ENCODE peak calls at places on chromosome 18, in ten cellular contexts. X is left ventricle myocardium inferior, M is hepatocyte, G is upper lobe of right lung, A is uterus, K is stomach, R is adrenal gland, S is IMR-90, I is neural progenitor cell, P is suprapubic skin. C is an unnamed sample.

GRCh38 chr18:26002375-26002774 is 88.0 kb downstream of the SS18 start:
- DNase-seq in S (peak; percentile 31), R (no peak), A (no peak), I (no peak), P (no peak), X (no peak), M (no peak), K (no peak), G (no peak), C (no peak)

GRCh38 chr18:12686100-12686499 is 16.4 kb downstream of the CEP76 start:
- DNase-seq in P (no peak), K (no peak), A (no peak), M (no peak), S (peak; percentile 30), I (no peak), X (no peak), R (no peak), G (no peak), C (no peak)

GRCh38 chr18:69715322-69715721 is 232.4 kb downstream of the CD226 start:
- DNase-seq in R (no peak), K (no peak), I (no peak), P (no peak), M (no peak), X (no peak), A (no peak), S (no peak), G (no peak), C (no peak)

GRCh38 chr18:12886498-12887126 is 2.6 kb upstream of the PTPN2 start:
- DNase-seq in X (no peak), M (no peak), I (peak; percentile 16), K (no peak), A (no peak), G (no peak), R (no peak), S (no peak), P (no peak), C (no peak)

GRCh38 chr18:27985800-27986199 is 191.1 kb downstream of the CDH2 start:
- DNase-seq in S (no peak), X (no peak), M (no peak), I (no peak), A (no peak), P (no peak), R (no peak), K (no peak), G (no peak), C (no peak)

GRCh38 chr18:67515987-67516431 is 511 bp downstream of the DSEL start:
- DNase-seq in M (peak; percentile 95), S (peak; percentile 85), G (peak; percentile 94), X (peak; percentile 82), P (peak; percentile 88), R (peak; percentile 94), I (peak; percentile 92), A (peak; percentile 88), K (peak; percentile 90), C (peak; percentile 22)

GRCh38 chr18:3219621-3220335 is at the start of gene MYOM1:
- DNase-seq in A (no peak), M (no peak), R (no peak), X (no peak), G (no peak), P (no peak), S (no peak), K (no peak), I (no peak), C (no peak)

GRCh38 chr18:22536558-22536957 is 118.8 kb upstream of the CTAGE1 start:
- DNase-seq in P (no peak), R (no peak), K (no peak), G (no peak), X (no peak), A (no peak), I (peak; percentile 44), M (no peak), S (no peak), C (no peak)

GRCh38 chr18:10490401-10491289 is 35.2 kb upstream of the NAPG start:
- DNase-seq in M (peak; percentile 64), A (no peak), G (no peak), R (no peak), S (no peak), X (no peak), K (no peak), P (no peak), I (peak; percentile 76), C (no peak)

GRCh38 chr18:63348508-63349136 is 18.4 kb downstream of the KDSR start:
- DNase-seq in K (no peak), A (no peak), R (no peak), X (no peak), G (no peak), I (no peak), P (no peak), S (no peak), M (no peak), C (no peak)

GRCh38 chr18:76573325-76574025 is 78.4 kb upstream of the ZNF516 start:
- DNase-seq in X (no peak), R (no peak), P (no peak), K (no peak), S (peak; percentile 80), G (no peak), A (no peak), I (no peak), M (no peak), C (peak; percentile 34)

GRCh38 chr18:49935215-49935614 is 121.9 kb upstream of the ACAA2 start:
- DNase-seq in P (no peak), S (no peak), X (no peak), K (no peak), A (no peak), R (no peak), I (no peak), M (no peak), G (no peak), C (no peak)

GRCh38 chr18:48260237-48260636 is 148.9 kb downstream of the ZBTB7C start:
- DNase-seq in S (no peak), A (no peak), M (no peak), X (no peak), P (no peak), G (no peak), K (no peak), R (no peak), I (no peak), C (no peak)

GRCh38 chr18:6374340-6374739 is 40.4 kb downstream of the L3MBTL4 start:
- DNase-seq in M (no peak), K (no peak), I (no peak), X (no peak), R (no peak), S (no peak), P (no peak), G (no peak), A (no peak), C (no peak)

GRCh38 chr18:49856531-49856930 is 43.2 kb upstream of the ACAA2 start:
- DNase-seq in P (no peak), I (no peak), S (no peak), M (no peak), X (no peak), A (no peak), R (no peak), K (no peak), G (no peak), C (no peak)

GRCh38 chr18:48949051-48949605 is 1.6 kb downstream of the SMAD7 start:
- DNase-seq in X (no peak), G (peak; percentile 85), K (peak; percentile 69), P (no peak), M (peak; percentile 52), I (peak; percentile 47), A (no peak), R (no peak), S (no peak), C (no peak)

GRCh38 chr18:37553633-37554398 is 11.8 kb downstream of the CELF4 start:
- DNase-seq in K (no peak), A (no peak), S (no peak), X (no peak), R (no peak), M (peak; percentile 39), G (peak; percentile 57), P (no peak), I (peak; percentile 64), C (no peak)
- TF ChIP-seq CTCF in K (no peak), A (no peak), S (no peak), X (peak; percentile 40), R (no peak), M (peak; percentile 50), G (no peak), P (no peak), I (peak; percentile 70), C (peak; percentile 17)

DNA sequence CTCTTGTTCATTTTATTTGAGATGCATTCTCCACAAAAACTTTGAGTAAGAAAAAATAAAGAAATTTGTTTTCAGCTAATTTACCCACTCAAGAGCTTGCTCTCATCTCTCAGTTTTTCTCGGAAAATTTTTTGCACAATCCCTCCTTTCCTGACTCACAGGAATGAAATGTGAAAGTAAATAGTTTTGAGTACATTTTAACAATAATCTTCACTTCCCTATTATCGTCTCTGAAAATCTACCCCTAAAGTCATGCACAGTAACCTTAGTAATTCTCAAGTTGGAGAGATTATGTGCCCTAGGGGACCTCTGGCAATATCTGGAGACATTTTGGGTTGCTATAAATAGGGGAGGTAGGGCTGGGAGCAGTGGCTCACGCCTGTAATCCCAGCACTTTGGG is 2.6 kb downstream of the CYB5A start:
- DNase-seq in X (no peak), S (peak; percentile 35), K (no peak), P (no peak), G (no peak), R (no peak), M (no peak), A (no peak), I (no peak), C (no peak)
- H3K4me3 ChIP-seq in X (peak overlapping the region; percentile 29), S (no peak overlapping the region), K (no peak overlapping the region), P (no peak overlapping the region), G (peak overlapping the region; percentile 89), R (no peak overlapping the region), M (no peak overlapping the region), A (no peak overlapping the region), I (no peak overlapping the region), C (no peak overlapping the region)

DNA sequence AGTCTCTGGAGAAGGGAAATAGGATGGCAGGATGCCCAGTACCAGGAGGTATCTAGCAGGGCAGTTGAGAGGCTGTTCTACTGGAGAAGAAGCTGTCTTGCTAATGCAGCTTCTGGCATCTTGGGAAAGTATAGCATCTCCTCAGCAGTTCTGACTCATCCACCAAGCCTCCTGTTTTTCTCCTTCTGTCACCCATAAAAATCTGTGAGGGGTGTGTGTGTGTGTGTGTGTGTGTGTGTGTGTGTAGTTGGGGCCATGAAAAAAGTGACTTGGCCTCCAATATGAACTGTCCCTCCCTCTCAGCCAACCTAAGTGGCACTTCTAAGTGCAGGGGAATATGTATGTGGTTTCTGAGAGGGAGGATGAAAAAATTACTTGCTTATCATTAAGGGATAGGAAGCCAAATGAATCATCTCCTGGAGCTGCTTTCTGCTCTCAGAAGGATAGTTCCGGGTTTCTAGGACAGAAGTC is 83.9 kb downstream of the CBLN2 start:
- DNase-seq in G (no peak), I (no peak), P (no peak), M (no peak), R (no peak), A (no peak), X (no peak), K (no peak), S (peak; percentile 6), C (peak; percentile 7)
- H3K27me3 ChIP-seq in G (no peaks in the 10 kb centered on the region), I (no peaks in the 10 kb centered on the region), P (no peaks in the 10 kb centered on the region), M (no peaks in the 10 kb centered on the region), R (no peaks in the 10 kb centered on the region), A (no peaks in the 10 kb centered on the region), X (no peaks in the 10 kb centered on the region), K (no peaks in the 10 kb centered on the region), S (no peaks in the 10 kb centered on the region), C (no peaks in the 10 kb centered on the region)

DNA sequence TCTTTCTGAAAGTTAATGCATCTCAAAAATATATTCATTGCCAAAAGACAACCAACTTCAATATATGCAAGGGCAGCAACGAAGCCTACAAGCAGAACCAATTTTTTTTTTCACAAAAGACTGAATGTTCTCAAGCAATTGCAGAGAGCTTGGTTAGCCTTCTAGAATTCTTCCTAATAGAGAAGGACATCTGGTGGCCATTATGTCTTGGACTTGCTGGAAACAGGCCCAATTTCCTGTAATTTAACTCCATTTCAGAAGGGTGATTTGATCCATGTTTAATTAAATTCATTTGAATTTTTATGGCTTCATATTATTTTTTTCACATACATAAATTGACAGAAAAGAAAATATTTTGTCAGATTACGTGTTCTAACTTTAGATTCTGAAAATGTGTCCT is 208.0 kb downstream of the TPGS2 start:
- DNase-seq in A (no peak), M (no peak), I (no peak), P (no peak), K (no peak), R (no peak), S (no peak), G (no peak), X (no peak), C (no peak)
- TF ChIP-seq CTCF in A (no peak), M (no peak), I (no peak), P (no peak), K (no peak), R (no peak), S (no peak), G (no peak), X (no peak), C (no peak)

C was measured in BJ.